ENCODE peak calls at places on chromosomes 13 and 19, in five cellular contexts. L is bronchial epithelial cell, U is Caco-2, F is uterus, Y is heart left ventricle. B is an unnamed sample. For H3K36me3, the result is how much of the 10 kb centered on the place peaks cover.

GRCh38 chr19:13634658-13635057 is 128.4 kb upstream of the CACNA1A start:
- DNase-seq in Y (no peak), L (no peak), U (no peak), F (no peak), B (no peak)

GRCh38 chr13:19834704-19835103 is 28.7 kb downstream of the ZMYM5 start:
- DNase-seq in F (no peak), U (no peak), L (no peak), Y (no peak), B (no peak)

GRCh38 chr19:485583-486236 is 10.6 kb upstream of the MADCAM1 start:
- DNase-seq in F (no peak), Y (peak), U (no peak), L (peak), B (peak)

GRCh38 chr19:2841858-2842574 is 741 bp downstream of the ZNF555 start:
- DNase-seq in F (no peak), U (peak), L (no peak), Y (no peak), B (peak)

GRCh38 chr13:113452942-113453901 is at the start of gene ADPRHL1:
- DNase-seq in Y (peak), F (peak), U (no peak), L (no peak), B (peak)

GRCh38 chr13:94178625-94179244 is 300.7 kb downstream of the DCT start:
- DNase-seq in F (no peak), U (no peak), Y (no peak), L (no peak), B (no peak)

GRCh38 chr13:28716511-28716910 is 2.3 kb downstream of the SLC46A3 start:
- DNase-seq in L (peak), F (peak), U (peak), Y (peak), B (peak)

GRCh38 chr13:101698400-101698799 is 245.9 kb downstream of the ITGBL1 start:
- DNase-seq in F (no peak), Y (no peak), U (no peak), L (peak), B (no peak)

GRCh38 chr13:106520205-106521004 is 15.1 kb downstream of the EFNB2 start:
- DNase-seq in F (no peak), U (no peak), L (no peak), Y (no peak), B (no peak)

GRCh38 chr19:51084505-51084904 is 1.8 kb upstream of the KLK14 start:
- DNase-seq in Y (no peak), L (no peak), F (no peak), U (no peak), B (no peak)
- H3K36me3 ChIP-seq in Y (under half), L (under half), F (under half), U (under half), B (under half)

DNA sequence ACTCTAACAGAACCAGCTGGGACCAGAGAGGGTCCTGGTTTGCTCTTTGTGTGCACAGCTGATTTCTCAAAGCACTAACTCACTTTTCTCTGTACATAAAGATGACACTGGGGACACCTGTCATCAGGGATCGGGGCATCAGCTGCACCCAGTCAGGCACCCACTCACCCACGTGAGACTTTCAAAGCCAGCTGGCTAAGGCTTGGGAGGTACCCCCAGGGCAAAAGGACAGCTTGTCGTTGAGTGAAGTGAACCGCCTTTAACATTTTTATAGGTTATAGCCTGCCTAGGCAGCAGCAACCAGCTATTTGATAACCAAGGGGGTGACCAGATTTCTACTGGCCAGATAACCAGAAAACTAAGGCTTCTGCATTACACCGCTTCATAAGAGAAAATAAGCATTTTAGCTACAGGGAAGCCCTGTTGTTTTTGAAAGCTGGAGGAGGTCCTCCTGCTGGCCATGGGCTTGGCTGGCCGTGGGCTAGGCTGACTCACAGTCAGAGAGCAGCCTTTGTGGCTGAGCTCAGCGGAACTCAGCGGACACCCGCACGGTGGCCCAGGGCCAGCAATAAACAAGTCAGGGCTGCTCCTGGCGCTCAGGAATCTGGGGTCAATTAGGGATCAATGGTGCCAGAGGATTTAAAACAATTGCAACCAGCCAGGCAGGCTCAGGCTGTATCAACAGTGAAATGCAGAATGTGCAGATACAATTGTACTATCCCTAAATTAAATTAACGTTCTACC is 57.1 kb downstream of the ALOX5AP start:
- DNase-seq in F (peak), L (peak), U (peak), Y (peak), B (peak)
- TF ChIP-seq CTCF in F (peak), L (peak), U (peak), Y (peak), B (peak)

GRCh38 chr19:40374084-40374483 is 15.9 kb downstream of the HIPK4 start:
- DNase-seq in F (no peak), L (no peak), Y (no peak), U (no peak), B (no peak)
- H3K36me3 ChIP-seq in F (under half), L (under half), Y (half or more), U (under half), B (half or more)

GRCh38 chr19:18998276-18998675 is 35.0 kb downstream of the SUGP2 start:
- DNase-seq in Y (no peak), L (no peak), F (no peak), U (no peak), B (no peak)

GRCh38 chr19:18996796-18997394 is 36.4 kb downstream of the SUGP2 start:
- DNase-seq in L (no peak), U (no peak), F (no peak), Y (no peak), B (no peak)

GRCh38 chr19:18996351-18996750 is 37.0 kb downstream of the SUGP2 start:
- DNase-seq in U (no peak), Y (no peak), L (no peak), F (no peak), B (no peak)

GRCh38 chr19:18992696-18993095 is 40.6 kb downstream of the SUGP2 start:
- DNase-seq in L (no peak), F (no peak), U (no peak), Y (no peak), B (no peak)

DNA sequence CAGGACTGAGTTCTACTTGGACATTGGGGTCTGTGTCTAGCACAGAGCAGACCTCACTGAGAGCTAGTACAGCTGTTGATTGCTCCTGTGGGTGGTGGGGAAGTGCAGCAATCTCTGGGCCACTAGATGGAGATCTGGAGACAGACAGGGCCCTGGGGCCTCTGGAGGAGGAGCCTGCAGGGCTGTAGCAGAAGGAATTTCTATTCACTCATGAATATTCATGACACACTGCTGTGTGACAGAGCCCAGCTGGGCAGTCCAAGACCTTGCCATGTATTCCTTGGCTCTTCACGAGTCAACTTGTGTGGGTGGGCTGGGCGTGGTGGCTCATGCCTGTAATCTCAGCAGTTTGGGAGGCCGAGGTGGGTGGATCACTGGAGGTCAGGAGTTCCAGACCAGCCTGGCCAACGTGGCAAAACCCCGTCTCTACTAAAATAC is 37.5 kb downstream of the SUGP2 start:
- DNase-seq in U (peak), F (no peak), L (peak), Y (peak), B (peak)
- TF ChIP-seq CTCF in U (peak), F (no peak), L (peak), Y (peak), B (peak)

GRCh38 chr13:63737418-63737817 is 2321.8 kb upstream of the PCDH20 start:
- DNase-seq in Y (no peak), U (no peak), F (no peak), L (no peak), B (no peak)

GRCh38 chr13:63731896-63732295 is 2316.2 kb upstream of the PCDH20 start:
- DNase-seq in F (no peak), L (no peak), U (peak), Y (no peak), B (no peak)
- H3K36me3 ChIP-seq in F (under half), L (under half), U (under half), Y (under half), B (under half)

GRCh38 chr19:12379732-12380443 is 14.4 kb upstream of the ZNF442 start:
- DNase-seq in Y (no peak), L (no peak), F (no peak), U (no peak), B (no peak)

GRCh38 chr19:12380444-12380737 is 14.9 kb upstream of the ZNF442 start:
- DNase-seq in Y (no peak), L (no peak), U (no peak), F (no peak), B (no peak)
- TF ChIP-seq CTCF in Y (no peak), L (no peak), U (no peak), F (no peak), B (no peak)

GRCh38 chr19:10352764-10353671 is 13.6 kb upstream of the ICAM3 start:
- DNase-seq in U (peak), L (no peak), F (peak), Y (peak), B (peak)

GRCh38 chr19:10356431-10356830 is 17.0 kb upstream of the ICAM3 start:
- DNase-seq in L (no peak), Y (no peak), F (no peak), U (no peak), B (no peak)

DNA sequence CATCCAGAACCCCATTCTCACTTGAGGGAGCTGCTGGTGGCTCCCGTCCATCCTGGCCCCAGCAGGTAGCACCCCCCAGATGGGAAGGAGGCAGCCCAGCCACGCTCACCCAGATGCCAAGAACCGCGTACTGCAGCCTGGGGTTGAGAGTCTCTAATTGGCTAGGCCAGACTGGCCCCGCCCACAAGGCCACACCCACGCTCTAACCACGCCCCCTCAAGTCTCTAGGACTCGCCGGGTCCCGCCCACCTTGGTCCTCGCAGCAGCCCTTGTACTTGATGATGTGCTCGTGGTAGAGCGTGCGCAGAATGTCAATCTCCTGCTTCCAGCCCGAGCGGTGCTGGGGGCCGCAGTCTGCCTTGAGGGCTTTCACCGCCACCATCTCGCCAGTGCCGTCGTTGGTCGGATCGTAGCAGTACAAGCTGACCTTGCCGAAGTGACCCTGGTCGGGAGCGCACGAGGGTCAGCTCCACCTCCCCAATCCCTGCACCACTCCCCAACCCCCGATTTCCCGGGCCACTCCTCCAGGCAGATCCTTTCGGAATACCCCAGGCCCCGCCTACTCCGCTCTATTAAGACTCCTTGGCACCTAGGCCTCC is 14.5 kb upstream of the ICAM3 start:
- DNase-seq in F (peak), L (no peak), U (peak), Y (peak), B (peak)
- H3K36me3 ChIP-seq in F (under half), L (under half), U (under half), Y (half or more), B (half or more)

DNA sequence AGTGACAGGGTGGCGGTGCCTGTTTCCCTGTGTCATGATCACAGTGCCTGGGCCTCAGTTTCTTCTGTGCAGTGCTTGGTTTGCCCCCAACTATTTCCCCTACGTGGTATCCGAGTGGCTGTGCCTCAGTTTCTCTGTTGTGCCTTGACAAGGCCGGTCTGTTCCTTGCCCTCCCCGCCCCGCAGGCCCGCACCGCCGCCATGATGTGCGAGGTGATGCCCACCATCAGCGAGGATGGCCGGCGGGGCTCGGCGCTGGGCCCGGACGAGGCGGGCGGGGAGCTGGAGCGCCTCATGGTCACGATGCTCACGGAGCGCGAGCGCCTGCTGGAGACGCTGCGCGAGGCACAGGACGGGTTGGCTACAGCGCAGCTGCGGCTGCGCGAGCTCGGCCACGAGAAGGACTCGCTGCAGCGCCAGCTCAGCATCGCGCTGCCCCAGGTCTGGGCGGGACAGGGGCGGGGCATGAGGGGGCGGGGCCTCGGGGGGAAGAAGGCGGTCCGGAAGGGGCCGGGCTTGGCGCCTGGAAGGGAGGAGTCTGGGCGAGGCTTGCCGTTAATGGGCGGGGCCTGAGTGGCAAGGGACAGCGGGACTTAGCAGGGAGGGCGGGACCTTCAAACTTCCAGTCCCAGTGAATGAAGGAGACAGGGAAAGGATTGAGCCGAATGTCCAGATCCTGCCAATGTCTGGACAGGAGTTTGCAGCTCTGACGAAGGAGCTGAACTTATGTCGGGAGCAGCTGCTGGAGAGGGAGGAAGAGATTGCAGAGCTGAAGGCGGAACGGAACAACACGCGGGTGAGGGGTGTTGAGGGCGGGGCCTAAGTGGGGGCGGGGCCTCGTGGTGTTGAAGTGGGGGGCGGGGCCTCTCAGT is 8.6 kb downstream of the PPFIA3 start:
- DNase-seq in Y (peak), L (peak), F (peak), U (peak), B (peak)
- TF ChIP-seq CTCF in Y (peak), L (peak), F (peak), U (peak), B (peak)

GRCh38 chr19:18500820-18501219 is 21.1 kb downstream of the ELL start:
- DNase-seq in L (no peak), U (no peak), F (peak), Y (peak), B (peak)
- H3K36me3 ChIP-seq in L (under half), U (under half), F (under half), Y (under half), B (under half)